ENCODE peak calls at places on chromosomes 12 and 14, in four cellular contexts. One of them, this sample, is unnamed.

GRCh38 chr14:99564903-99565259 is 39.1 kb downstream of the CCDC85C start:
- DNase-seq in CD4-positive, alpha-beta T cell: no peak
- DNase-seq in nephron progenitor cell: peak
- DNase-seq in thoracic aorta: no peak
- DNase-seq in this sample: no peak

GRCh38 chr12:2363836-2364565 is 311.2 kb downstream of the CACNA1C start:
- DNase-seq in CD4-positive, alpha-beta T cell: no peak
- DNase-seq in nephron progenitor cell: no peak
- DNase-seq in thoracic aorta: no peak
- DNase-seq in this sample: no peak

GRCh38 chr14:48963231-48963630 is 622.9 kb downstream of the RPS29 start:
- DNase-seq in CD4-positive, alpha-beta T cell: no peak
- DNase-seq in nephron progenitor cell: no peak
- DNase-seq in thoracic aorta: no peak
- DNase-seq in this sample: no peak

GRCh38 chr14:93925374-93925895 is 1.7 kb upstream of the FAM181A start:
- DNase-seq in CD4-positive, alpha-beta T cell: no peak
- DNase-seq in nephron progenitor cell: no peak
- DNase-seq in thoracic aorta: no peak
- DNase-seq in this sample: no peak

GRCh38 chr14:57390806-57391562 is 598 bp downstream of the NAA30 start:
- DNase-seq in CD4-positive, alpha-beta T cell: peak
- DNase-seq in nephron progenitor cell: peak
- DNase-seq in thoracic aorta: no peak
- DNase-seq in this sample: no peak

GRCh38 chr12:62724947-62725447 is 210.0 kb downstream of the PPM1H start:
- DNase-seq in CD4-positive, alpha-beta T cell: no peak
- DNase-seq in nephron progenitor cell: no peak
- DNase-seq in thoracic aorta: peak
- DNase-seq in this sample: no peak

GRCh38 chr14:93970967-93971634 is 5.3 kb downstream of the ASB2 start:
- DNase-seq in CD4-positive, alpha-beta T cell: no peak
- DNase-seq in nephron progenitor cell: no peak
- DNase-seq in thoracic aorta: no peak
- DNase-seq in this sample: no peak

GRCh38 chr12:116389990-116390655 is 112.6 kb upstream of the MED13L start:
- DNase-seq in CD4-positive, alpha-beta T cell: no peak
- DNase-seq in nephron progenitor cell: no peak
- DNase-seq in thoracic aorta: no peak
- DNase-seq in this sample: peak

GRCh38 chr12:1579626-1580025 is 14.8 kb downstream of the FBXL14 start:
- DNase-seq in CD4-positive, alpha-beta T cell: no peak
- DNase-seq in nephron progenitor cell: no peak
- DNase-seq in thoracic aorta: no peak
- DNase-seq in this sample: no peak

GRCh38 chr14:23182372-23183014 is 967 bp downstream of the SLC7A8 start:
- DNase-seq in CD4-positive, alpha-beta T cell: no peak
- DNase-seq in nephron progenitor cell: peak
- DNase-seq in thoracic aorta: no peak
- DNase-seq in this sample: no peak

GRCh38 chr12:122182887-122183587 is at the start of gene LRRC43:
- DNase-seq in CD4-positive, alpha-beta T cell: no peak
- DNase-seq in nephron progenitor cell: peak
- DNase-seq in thoracic aorta: no peak
- DNase-seq in this sample: no peak

GRCh38 chr14:54796961-54797360 is 105.7 kb downstream of the GCH1 start:
- DNase-seq in CD4-positive, alpha-beta T cell: no peak
- DNase-seq in nephron progenitor cell: no peak
- DNase-seq in thoracic aorta: no peak
- DNase-seq in this sample: no peak

GRCh38 chr14:89451229-89451628 is 34.2 kb upstream of the FOXN3 start:
- DNase-seq in CD4-positive, alpha-beta T cell: no peak
- DNase-seq in nephron progenitor cell: no peak
- DNase-seq in thoracic aorta: no peak
- DNase-seq in this sample: no peak

GRCh38 chr12:120586216-120586615 is 5.0 kb upstream of the POP5 start:
- DNase-seq in CD4-positive, alpha-beta T cell: no peak
- DNase-seq in nephron progenitor cell: no peak
- DNase-seq in thoracic aorta: no peak
- DNase-seq in this sample: no peak

GRCh38 chr12:4032906-4033628 is 159.9 kb upstream of the PARP11 start:
- DNase-seq in CD4-positive, alpha-beta T cell: no peak
- DNase-seq in nephron progenitor cell: no peak
- DNase-seq in thoracic aorta: no peak
- DNase-seq in this sample: no peak

GRCh38 chr14:69625299-69626131 is 14.1 kb downstream of the SUSD6 start:
- DNase-seq in CD4-positive, alpha-beta T cell: peak
- DNase-seq in nephron progenitor cell: no peak
- DNase-seq in thoracic aorta: peak
- DNase-seq in this sample: no peak

GRCh38 chr12:26939953-26940352 is 1.7 kb downstream of the FGFR1OP2 start:
- DNase-seq in CD4-positive, alpha-beta T cell: no peak
- DNase-seq in nephron progenitor cell: no peak
- DNase-seq in thoracic aorta: no peak
- DNase-seq in this sample: no peak

GRCh38 chr14:53411110-53411509 is 258.0 kb upstream of the DDHD1 start:
- DNase-seq in CD4-positive, alpha-beta T cell: no peak
- DNase-seq in nephron progenitor cell: no peak
- DNase-seq in thoracic aorta: no peak
- DNase-seq in this sample: no peak

GRCh38 chr14:69289811-69290520 is 30.0 kb downstream of the GALNT16 start:
- DNase-seq in CD4-positive, alpha-beta T cell: no peak
- DNase-seq in nephron progenitor cell: no peak
- DNase-seq in thoracic aorta: no peak
- DNase-seq in this sample: no peak

GRCh38 chr14:29749327-29749726 is 178.3 kb downstream of the PRKD1 start:
- DNase-seq in CD4-positive, alpha-beta T cell: no peak
- DNase-seq in nephron progenitor cell: no peak
- DNase-seq in thoracic aorta: no peak
- DNase-seq in this sample: no peak

GRCh38 chr14:103501921-103502669 is 20.5 kb downstream of the CKB start:
- DNase-seq in CD4-positive, alpha-beta T cell: no peak
- DNase-seq in nephron progenitor cell: no peak
- DNase-seq in thoracic aorta: no peak
- DNase-seq in this sample: no peak